ENCODE peak calls at places on chromosomes 11 and 22, in six cellular contexts. One of them, this sample, is unnamed.

GRCh38 chr11:62770778-62771143 is 435 bp upstream of the TAF6L start:
- DNase-seq in mammary epithelial cell: no peak
- DNase-seq in left lung: peak; percentile 44
- DNase-seq in progenitor cell of endocrine pancreas: no peak
- DNase-seq in stomach: no peak
- DNase-seq in IMR-90: no peak
- DNase-seq in this sample: no peak

GRCh38 chr11:93655047-93655446 is 6.4 kb upstream of the CEP295 start:
- DNase-seq in stomach: no peak
- DNase-seq in left lung: no peak
- DNase-seq in mammary epithelial cell: no peak
- DNase-seq in progenitor cell of endocrine pancreas: no peak
- DNase-seq in IMR-90: no peak
- DNase-seq in this sample: no peak

GRCh38 chr11:70824590-70825300 is 426.4 kb downstream of the CTTN start:
- DNase-seq in left lung: no peak
- DNase-seq in IMR-90: no peak
- DNase-seq in progenitor cell of endocrine pancreas: no peak
- DNase-seq in stomach: no peak
- DNase-seq in mammary epithelial cell: no peak
- DNase-seq in this sample: no peak

GRCh38 chr22:38843716-38844660 is at the start of gene NPTXR:
- DNase-seq in stomach: peak; percentile 62
- DNase-seq in IMR-90: peak; percentile 31
- DNase-seq in left lung: no peak
- DNase-seq in progenitor cell of endocrine pancreas: peak; percentile 40
- DNase-seq in mammary epithelial cell: no peak
- DNase-seq in this sample: peak; percentile 41

GRCh38 chr22:50696799-50697561 is 24.4 kb downstream of the SHANK3 start:
- DNase-seq in IMR-90: no peak
- DNase-seq in stomach: no peak
- DNase-seq in mammary epithelial cell: peak; percentile 11
- DNase-seq in left lung: peak; percentile 31
- DNase-seq in progenitor cell of endocrine pancreas: peak; percentile 50
- DNase-seq in this sample: peak; percentile 50

GRCh38 chr11:105244157-105244820 is 104.7 kb upstream of the CARD18 start:
- DNase-seq in mammary epithelial cell: peak; percentile 79
- DNase-seq in left lung: no peak
- DNase-seq in IMR-90: peak; percentile 98
- DNase-seq in stomach: no peak
- DNase-seq in progenitor cell of endocrine pancreas: no peak
- DNase-seq in this sample: no peak

GRCh38 chr22:17217179-17217578 is 2.1 kb downstream of the ADA2 start:
- DNase-seq in IMR-90: no peak
- DNase-seq in stomach: no peak
- DNase-seq in progenitor cell of endocrine pancreas: no peak
- DNase-seq in left lung: no peak
- DNase-seq in mammary epithelial cell: no peak
- DNase-seq in this sample: no peak

GRCh38 chr11:84234462-84235202 is 948.5 kb upstream of the CCDC90B start:
- DNase-seq in mammary epithelial cell: no peak
- DNase-seq in progenitor cell of endocrine pancreas: no peak
- DNase-seq in IMR-90: no peak
- DNase-seq in stomach: no peak
- DNase-seq in left lung: no peak
- DNase-seq in this sample: no peak

GRCh38 chr22:27802389-27803079 is 978 bp upstream of the MN1 start:
- DNase-seq in mammary epithelial cell: no peak
- DNase-seq in left lung: no peak
- DNase-seq in IMR-90: no peak
- DNase-seq in progenitor cell of endocrine pancreas: no peak
- DNase-seq in stomach: no peak
- DNase-seq in this sample: no peak

GRCh38 chr11:110776091-110776490 is 63.9 kb upstream of the ARHGAP20 start:
- DNase-seq in stomach: no peak
- DNase-seq in progenitor cell of endocrine pancreas: no peak
- DNase-seq in left lung: no peak
- DNase-seq in IMR-90: peak; percentile 15
- DNase-seq in mammary epithelial cell: no peak
- DNase-seq in this sample: no peak

GRCh38 chr11:78151804-78152203 is 12.4 kb upstream of the ALG8 start:
- DNase-seq in progenitor cell of endocrine pancreas: no peak
- DNase-seq in IMR-90: no peak
- DNase-seq in mammary epithelial cell: no peak
- DNase-seq in stomach: no peak
- DNase-seq in left lung: no peak
- DNase-seq in this sample: no peak

GRCh38 chr22:41951898-41952474 is at the start of gene SMIM45:
- DNase-seq in stomach: no peak
- DNase-seq in progenitor cell of endocrine pancreas: no peak
- DNase-seq in left lung: no peak
- DNase-seq in mammary epithelial cell: no peak
- DNase-seq in IMR-90: no peak
- DNase-seq in this sample: no peak

GRCh38 chr11:6397636-6398035 is 7.4 kb downstream of the SMPD1 start:
- DNase-seq in stomach: no peak
- DNase-seq in progenitor cell of endocrine pancreas: no peak
- DNase-seq in IMR-90: peak; percentile 44
- DNase-seq in left lung: no peak
- DNase-seq in mammary epithelial cell: no peak
- DNase-seq in this sample: no peak

GRCh38 chr11:37712246-37712645 is 1114.2 kb upstream of the RAG2 start:
- DNase-seq in mammary epithelial cell: no peak
- DNase-seq in IMR-90: peak; percentile 6
- DNase-seq in stomach: no peak
- DNase-seq in progenitor cell of endocrine pancreas: no peak
- DNase-seq in left lung: no peak
- DNase-seq in this sample: no peak

GRCh38 chr11:130146797-130147196 is 12.8 kb upstream of the ST14 start:
- DNase-seq in mammary epithelial cell: no peak
- DNase-seq in stomach: no peak
- DNase-seq in progenitor cell of endocrine pancreas: no peak
- DNase-seq in IMR-90: no peak
- DNase-seq in left lung: peak; percentile 63
- DNase-seq in this sample: no peak

GRCh38 chr22:20552913-20553401 is 45.5 kb downstream of the MED15 start:
- DNase-seq in progenitor cell of endocrine pancreas: no peak
- DNase-seq in IMR-90: peak; percentile 83
- DNase-seq in stomach: no peak
- DNase-seq in left lung: no peak
- DNase-seq in mammary epithelial cell: no peak
- DNase-seq in this sample: no peak

GRCh38 chr11:10322401-10322800 is 17.5 kb downstream of the ADM start:
- DNase-seq in IMR-90: no peak
- DNase-seq in mammary epithelial cell: no peak
- DNase-seq in left lung: no peak
- DNase-seq in stomach: no peak
- DNase-seq in progenitor cell of endocrine pancreas: no peak
- DNase-seq in this sample: no peak

GRCh38 chr11:109123811-109124787 is 297.9 kb upstream of the C11orf87 start:
- DNase-seq in mammary epithelial cell: no peak
- DNase-seq in left lung: no peak
- DNase-seq in progenitor cell of endocrine pancreas: no peak
- DNase-seq in stomach: no peak
- DNase-seq in IMR-90: peak; percentile 4
- DNase-seq in this sample: no peak

GRCh38 chr11:62830904-62831519 is 839 bp downstream of the STX5 start:
- DNase-seq in mammary epithelial cell: no peak
- DNase-seq in progenitor cell of endocrine pancreas: no peak
- DNase-seq in stomach: no peak
- DNase-seq in left lung: no peak
- DNase-seq in IMR-90: no peak
- DNase-seq in this sample: no peak

GRCh38 chr22:26564181-26564580 is 25.8 kb downstream of the TPST2 start:
- DNase-seq in IMR-90: no peak
- DNase-seq in progenitor cell of endocrine pancreas: no peak
- DNase-seq in left lung: no peak
- DNase-seq in mammary epithelial cell: peak; percentile 83
- DNase-seq in stomach: no peak
- DNase-seq in this sample: no peak

GRCh38 chr11:72605958-72606357 is 68.3 kb downstream of the PDE2A start:
- DNase-seq in mammary epithelial cell: no peak
- DNase-seq in left lung: no peak
- DNase-seq in IMR-90: no peak
- DNase-seq in progenitor cell of endocrine pancreas: no peak
- DNase-seq in stomach: no peak
- DNase-seq in this sample: no peak

GRCh38 chr11:69888671-69889076 is 69.5 kb upstream of the FGF3 start:
- DNase-seq in IMR-90: peak; percentile 38
- DNase-seq in left lung: no peak
- DNase-seq in mammary epithelial cell: peak; percentile 48
- DNase-seq in stomach: peak; percentile 77
- DNase-seq in progenitor cell of endocrine pancreas: peak; percentile 71
- DNase-seq in this sample: peak; percentile 60

GRCh38 chr22:25219948-25220442 is 556 bp downstream of the CRYBB2 start:
- DNase-seq in stomach: no peak
- DNase-seq in left lung: no peak
- DNase-seq in progenitor cell of endocrine pancreas: no peak
- DNase-seq in IMR-90: no peak
- DNase-seq in mammary epithelial cell: peak; percentile 23
- DNase-seq in this sample: no peak

GRCh38 chr11:36254739-36255138 is 34.5 kb downstream of the COMMD9 start:
- DNase-seq in progenitor cell of endocrine pancreas: no peak
- DNase-seq in IMR-90: peak; percentile 36
- DNase-seq in left lung: no peak
- DNase-seq in mammary epithelial cell: peak; percentile 50
- DNase-seq in stomach: no peak
- DNase-seq in this sample: no peak

GRCh38 chr22:49670610-49671330 is 156.9 kb downstream of the BRD1 start:
- DNase-seq in mammary epithelial cell: no peak
- DNase-seq in stomach: peak; percentile 23
- DNase-seq in IMR-90: no peak
- DNase-seq in progenitor cell of endocrine pancreas: no peak
- DNase-seq in left lung: no peak
- DNase-seq in this sample: no peak

GRCh38 chr22:31210830-31211503 is 1.1 kb upstream of the LIMK2 start:
- DNase-seq in mammary epithelial cell: no peak
- DNase-seq in IMR-90: no peak
- DNase-seq in left lung: no peak
- DNase-seq in progenitor cell of endocrine pancreas: no peak
- DNase-seq in stomach: no peak
- DNase-seq in this sample: no peak

GRCh38 chr22:25791556-25791955 is 49.6 kb downstream of the MYO18B start:
- DNase-seq in left lung: no peak
- DNase-seq in IMR-90: no peak
- DNase-seq in mammary epithelial cell: no peak
- DNase-seq in stomach: no peak
- DNase-seq in progenitor cell of endocrine pancreas: no peak
- DNase-seq in this sample: no peak

GRCh38 chr22:27170491-27170890 is 513.1 kb downstream of the MIAT start:
- DNase-seq in progenitor cell of endocrine pancreas: no peak
- DNase-seq in stomach: no peak
- DNase-seq in left lung: no peak
- DNase-seq in IMR-90: peak; percentile 48
- DNase-seq in mammary epithelial cell: no peak
- DNase-seq in this sample: no peak

GRCh38 chr22:38715852-38716251 is 10.1 kb downstream of the GTPBP1 start:
- DNase-seq in stomach: no peak
- DNase-seq in progenitor cell of endocrine pancreas: no peak
- DNase-seq in IMR-90: no peak
- DNase-seq in left lung: no peak
- DNase-seq in mammary epithelial cell: no peak
- DNase-seq in this sample: no peak

GRCh38 chr11:36349345-36350136 is 53.5 kb downstream of the PRR5L start:
- DNase-seq in progenitor cell of endocrine pancreas: no peak
- DNase-seq in stomach: no peak
- DNase-seq in IMR-90: no peak
- DNase-seq in left lung: no peak
- DNase-seq in mammary epithelial cell: no peak
- DNase-seq in this sample: no peak

GRCh38 chr11:59088164-59088563 is 2.1 kb downstream of the GLYATL1B start:
- DNase-seq in mammary epithelial cell: no peak
- DNase-seq in IMR-90: no peak
- DNase-seq in progenitor cell of endocrine pancreas: no peak
- DNase-seq in left lung: no peak
- DNase-seq in stomach: no peak
- DNase-seq in this sample: no peak
- TF ChIP-seq CTCF in mammary epithelial cell: no peak
- TF ChIP-seq CTCF in IMR-90: no peak
- TF ChIP-seq CTCF in progenitor cell of endocrine pancreas: no peak
- TF ChIP-seq CTCF in left lung: no peak
- TF ChIP-seq CTCF in stomach: no peak
- TF ChIP-seq CTCF in this sample: no peak

GRCh38 chr11:102268083-102268984 is 49.0 kb upstream of the BIRC3 start:
- DNase-seq in left lung: peak; percentile 89
- DNase-seq in IMR-90: peak; percentile 55
- DNase-seq in mammary epithelial cell: peak; percentile 95
- DNase-seq in progenitor cell of endocrine pancreas: peak; percentile 80
- DNase-seq in stomach: peak; percentile 95
- DNase-seq in this sample: no peak
- TF ChIP-seq CTCF in left lung: peak; percentile 15
- TF ChIP-seq CTCF in IMR-90: peak; percentile 24
- TF ChIP-seq CTCF in mammary epithelial cell: peak; percentile 66
- TF ChIP-seq CTCF in progenitor cell of endocrine pancreas: peak; percentile 56
- TF ChIP-seq CTCF in stomach: no peak
- TF ChIP-seq CTCF in this sample: no peak

GRCh38 chr22:40487663-40488249 is 117.4 kb downstream of the SGSM3 start:
- DNase-seq in left lung: no peak
- DNase-seq in IMR-90: peak; percentile 47
- DNase-seq in progenitor cell of endocrine pancreas: no peak
- DNase-seq in stomach: no peak
- DNase-seq in mammary epithelial cell: no peak
- DNase-seq in this sample: no peak
- TF ChIP-seq CTCF in left lung: peak; percentile 58
- TF ChIP-seq CTCF in IMR-90: peak; percentile 69
- TF ChIP-seq CTCF in progenitor cell of endocrine pancreas: peak; percentile 70
- TF ChIP-seq CTCF in stomach: no peak
- TF ChIP-seq CTCF in mammary epithelial cell: peak; percentile 86
- TF ChIP-seq CTCF in this sample: peak; percentile 82

GRCh38 chr22:37253164-37253660 is 9.1 kb upstream of the RAC2 start:
- DNase-seq in progenitor cell of endocrine pancreas: no peak
- DNase-seq in mammary epithelial cell: no peak
- DNase-seq in IMR-90: no peak
- DNase-seq in left lung: no peak
- DNase-seq in stomach: no peak
- DNase-seq in this sample: no peak
- TF ChIP-seq CTCF in progenitor cell of endocrine pancreas: peak; percentile 10
- TF ChIP-seq CTCF in mammary epithelial cell: no peak
- TF ChIP-seq CTCF in IMR-90: peak; percentile 10
- TF ChIP-seq CTCF in left lung: no peak
- TF ChIP-seq CTCF in stomach: no peak
- TF ChIP-seq CTCF in this sample: no peak

GRCh38 chr11:45725776-45726606 is 60.6 kb upstream of the CHST1 start:
- DNase-seq in mammary epithelial cell: no peak
- DNase-seq in left lung: no peak
- DNase-seq in progenitor cell of endocrine pancreas: no peak
- DNase-seq in IMR-90: no peak
- DNase-seq in stomach: no peak
- DNase-seq in this sample: peak; percentile 29

GRCh38 chr11:45722144-45722543 is 56.7 kb upstream of the CHST1 start:
- DNase-seq in mammary epithelial cell: no peak
- DNase-seq in progenitor cell of endocrine pancreas: no peak
- DNase-seq in stomach: no peak
- DNase-seq in IMR-90: no peak
- DNase-seq in left lung: no peak
- DNase-seq in this sample: no peak

GRCh38 chr11:45724145-45724544 is 58.7 kb upstream of the CHST1 start:
- DNase-seq in mammary epithelial cell: no peak
- DNase-seq in progenitor cell of endocrine pancreas: no peak
- DNase-seq in IMR-90: no peak
- DNase-seq in stomach: no peak
- DNase-seq in left lung: no peak
- DNase-seq in this sample: no peak

GRCh38 chr11:45725121-45725520 is 59.7 kb upstream of the CHST1 start:
- DNase-seq in IMR-90: no peak
- DNase-seq in stomach: no peak
- DNase-seq in left lung: no peak
- DNase-seq in progenitor cell of endocrine pancreas: no peak
- DNase-seq in mammary epithelial cell: no peak
- DNase-seq in this sample: no peak

GRCh38 chr11:45723421-45723820 is 58.0 kb upstream of the CHST1 start:
- DNase-seq in mammary epithelial cell: no peak
- DNase-seq in progenitor cell of endocrine pancreas: no peak
- DNase-seq in IMR-90: no peak
- DNase-seq in left lung: no peak
- DNase-seq in stomach: no peak
- DNase-seq in this sample: no peak
- TF ChIP-seq CTCF in mammary epithelial cell: no peak
- TF ChIP-seq CTCF in progenitor cell of endocrine pancreas: no peak
- TF ChIP-seq CTCF in IMR-90: no peak
- TF ChIP-seq CTCF in left lung: no peak
- TF ChIP-seq CTCF in stomach: no peak
- TF ChIP-seq CTCF in this sample: no peak

This sample was measured in D721Med.